ENCODE peak calls at places on chromosomes 5 and 9, in ten cellular contexts. M is AG09309, A is suprapubic skin, Y is brain microvascular endothelial cell, B is kidney, T is H9, E is progenitor cell of endocrine pancreas, Q is MM.1S, X is RWPE1, L is adrenal gland. Z is an unnamed sample.

GRCh38 chr5:157926171-157926671 is 67.3 kb upstream of the CLINT1 start:
- DNase-seq in X (no peak), L (no peak), Q (no peak), T (no peak), E (no peak), B (no peak), Y (no peak), A (no peak), M (no peak), Z (no peak)

GRCh38 chr5:9619331-9620092 is 10.6 kb downstream of the TAS2R1 start:
- DNase-seq in B (no peak), Y (no peak), Q (no peak), M (no peak), L (no peak), A (no peak), E (no peak), T (no peak), X (no peak), Z (no peak)

GRCh38 chr5:98569288-98569687 is 204.2 kb upstream of the RGMB start:
- DNase-seq in Y (no peak), L (no peak), Q (no peak), T (no peak), A (no peak), X (no peak), B (no peak), E (no peak), M (no peak), Z (no peak)

GRCh38 chr9:109914280-109915027 is 134.5 kb downstream of the PALM2AKAP2 start:
- DNase-seq in B (no peak), Q (peak), X (no peak), E (no peak), T (no peak), A (no peak), L (no peak), M (peak), Y (peak), Z (no peak)

GRCh38 chr5:122400961-122401360 is 88.9 kb downstream of the SNCAIP start:
- DNase-seq in Q (no peak), E (no peak), L (no peak), B (no peak), M (no peak), T (no peak), Y (no peak), X (no peak), A (no peak), Z (no peak)

GRCh38 chr9:79644601-79645000 is 72.8 kb downstream of the TLE4 start:
- DNase-seq in B (no peak), X (no peak), T (no peak), M (no peak), Q (no peak), E (no peak), A (no peak), L (no peak), Y (no peak), Z (no peak)

GRCh38 chr9:129619787-129620668 is 873 bp downstream of the C9orf50 start:
- DNase-seq in L (no peak), B (peak), X (no peak), Y (no peak), Q (no peak), M (no peak), T (peak), A (no peak), E (peak), Z (no peak)

GRCh38 chr5:17374973-17375844 is 122.8 kb upstream of the TAF11L2 start:
- DNase-seq in B (no peak), Q (no peak), E (peak), T (peak), L (no peak), M (no peak), Y (peak), A (no peak), X (peak), Z (no peak)

GRCh38 chr5:141940695-141941271 is 17.1 kb downstream of the DELE1 start:
- DNase-seq in M (peak), A (no peak), B (no peak), X (no peak), Y (peak), T (no peak), Q (peak), L (peak), E (no peak), Z (no peak)

GRCh38 chr5:134115806-134116175 is 1.3 kb downstream of the TCF7 start:
- DNase-seq in B (no peak), A (no peak), Y (no peak), M (no peak), Q (no peak), T (no peak), X (no peak), E (peak), L (no peak), Z (no peak)

GRCh38 chr5:107671742-107672211 is 1.0 kb upstream of the EFNA5 start:
- DNase-seq in A (no peak), T (peak), M (no peak), Y (peak), B (peak), E (no peak), L (no peak), X (peak), Q (peak), Z (no peak)

GRCh38 chr5:101942321-101942882 is 353.7 kb downstream of the SLCO4C1 start:
- DNase-seq in X (peak), Y (peak), A (no peak), L (peak), M (no peak), E (no peak), Q (peak), B (no peak), T (peak), Z (no peak)

GRCh38 chr5:135487839-135488514 is 35.8 kb upstream of the TIFAB start:
- DNase-seq in Y (no peak), L (no peak), X (no peak), B (no peak), T (no peak), Q (no peak), A (no peak), M (no peak), E (no peak), Z (no peak)

GRCh38 chr5:138024117-138024516 is 8.8 kb downstream of the FAM13B start:
- DNase-seq in X (no peak), A (no peak), M (no peak), L (no peak), E (no peak), B (no peak), Y (no peak), T (no peak), Q (no peak), Z (no peak)

GRCh38 chr9:104025945-104026344 is 68.2 kb upstream of the SMC2 start:
- DNase-seq in A (no peak), T (no peak), L (no peak), X (no peak), E (no peak), B (no peak), Q (no peak), M (no peak), Y (no peak), Z (no peak)

GRCh38 chr5:161546463-161547301 is at the start of gene GABRB2:
- DNase-seq in M (no peak), L (peak), A (no peak), X (peak), T (peak), B (peak), E (peak), Q (peak), Y (no peak), Z (no peak)

GRCh38 chr5:149018909-149019443 is 43.9 kb downstream of the SH3TC2 start:
- DNase-seq in T (no peak), E (no peak), L (no peak), B (no peak), Q (no peak), A (no peak), Y (no peak), M (peak), X (no peak), Z (no peak)

GRCh38 chr5:128274441-128274840 is 190.9 kb downstream of the SLC12A2 start:
- DNase-seq in X (no peak), Q (no peak), E (no peak), A (no peak), L (no peak), Y (no peak), M (no peak), T (no peak), B (no peak), Z (no peak)

GRCh38 chr5:80275347-80275746 is 19.5 kb upstream of the SERINC5 start:
- DNase-seq in E (no peak), L (no peak), Q (no peak), T (peak), A (no peak), Y (no peak), M (no peak), B (no peak), X (no peak), Z (no peak)

GRCh38 chr5:122355324-122355723 is 43.3 kb downstream of the SNCAIP start:
- DNase-seq in X (no peak), A (no peak), T (no peak), Q (no peak), Y (no peak), L (no peak), M (no peak), B (no peak), E (no peak), Z (no peak)

GRCh38 chr9:109124089-109124488 is 4.3 kb upstream of the TMEM245 start:
- DNase-seq in A (no peak), Q (no peak), M (no peak), T (no peak), L (no peak), E (no peak), Y (no peak), X (no peak), B (no peak), Z (no peak)

GRCh38 chr5:43353668-43354067 is 40.5 kb upstream of the HMGCS1 start:
- DNase-seq in L (no peak), E (no peak), A (no peak), Y (no peak), T (no peak), Q (no peak), M (no peak), X (no peak), B (no peak), Z (no peak)

GRCh38 chr9:131260751-131261452 is 15.4 kb downstream of the FAM78A start:
- DNase-seq in A (no peak), X (no peak), E (no peak), L (no peak), M (no peak), B (peak), T (no peak), Q (no peak), Y (no peak), Z (no peak)

GRCh38 chr5:113017891-113018635 is 41.5 kb downstream of the DCP2 start:
- DNase-seq in B (no peak), L (no peak), X (no peak), Y (peak), A (no peak), T (no peak), E (no peak), Q (no peak), M (no peak), Z (no peak)

GRCh38 chr5:2738700-2739359 is 12.6 kb downstream of the IRX2 start:
- DNase-seq in E (no peak), B (peak), Y (no peak), X (no peak), T (peak), A (no peak), L (no peak), M (no peak), Q (no peak), Z (peak)

GRCh38 chr9:2919347-2919746 is 75.5 kb upstream of the PUM3 start:
- DNase-seq in L (no peak), M (no peak), Q (no peak), B (no peak), A (no peak), X (no peak), Y (peak), T (no peak), E (no peak), Z (no peak)

GRCh38 chr9:37906312-37907239 is 2.6 kb upstream of the SLC25A51 start:
- DNase-seq in E (no peak), X (no peak), T (no peak), M (no peak), L (no peak), Y (no peak), A (peak), Q (no peak), B (no peak), Z (peak)

GRCh38 chr9:33620738-33621439 is 96.8 kb downstream of the ANKRD18B start:
- DNase-seq in X (peak), B (no peak), M (peak), Q (no peak), T (no peak), L (no peak), Y (peak), E (no peak), A (no peak), Z (no peak)

GRCh38 chr5:148729182-148729581 is 74.9 kb upstream of the HTR4 start:
- DNase-seq in L (no peak), E (no peak), M (no peak), B (no peak), T (no peak), X (peak), Q (peak), Y (peak), A (no peak), Z (no peak)

DNA sequence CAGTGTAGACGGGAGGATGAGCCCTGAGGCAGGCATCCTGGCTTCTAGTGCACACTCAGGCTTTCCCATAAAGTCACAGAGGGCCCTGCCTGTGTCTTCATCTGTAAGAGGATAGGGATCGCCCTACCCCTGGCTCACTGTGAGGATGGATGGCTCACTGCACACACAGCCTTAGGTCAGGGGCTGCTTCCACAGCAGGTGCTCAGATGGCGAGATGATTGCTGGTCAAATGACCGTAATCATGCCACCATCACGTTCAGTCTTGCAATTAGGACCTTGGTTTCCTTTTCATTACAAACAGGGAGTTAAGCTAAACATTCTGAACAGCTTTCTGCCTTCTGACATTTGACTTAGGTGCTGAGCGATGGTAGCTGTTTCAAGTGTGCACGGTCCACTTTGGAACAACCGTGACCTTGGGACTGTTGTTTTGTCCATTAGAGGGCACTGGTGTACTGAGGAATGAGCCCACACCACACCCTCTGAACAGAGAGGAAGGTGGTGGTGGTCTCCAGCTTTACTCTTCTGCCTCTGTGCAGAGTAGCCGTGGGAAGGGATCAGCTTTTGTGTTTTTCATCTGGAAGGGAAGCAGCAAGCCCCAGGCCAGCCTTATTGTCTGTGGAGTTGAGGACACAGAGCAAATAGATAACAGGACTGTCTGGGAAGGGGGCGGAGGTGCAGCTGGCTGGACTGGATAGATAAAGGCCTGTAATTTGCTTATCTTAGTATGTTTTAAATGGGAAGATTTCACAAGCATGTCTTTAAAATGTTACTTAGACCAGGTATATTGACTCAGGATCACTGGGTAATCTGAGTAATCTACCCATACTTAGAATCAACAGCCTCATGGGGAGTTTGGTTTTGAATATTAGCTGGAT is 183.1 kb downstream of the TRIO start:
- DNase-seq in A (no peak), Q (no peak), B (no peak), M (no peak), L (no peak), X (no peak), T (no peak), Y (no peak), E (no peak), Z (no peak)
- TF ChIP-seq CTCF in A (no peak), Q (peak), B (peak), M (peak), L (peak), X (no peak), T (peak), Y (peak), E (peak), Z (peak)

DNA sequence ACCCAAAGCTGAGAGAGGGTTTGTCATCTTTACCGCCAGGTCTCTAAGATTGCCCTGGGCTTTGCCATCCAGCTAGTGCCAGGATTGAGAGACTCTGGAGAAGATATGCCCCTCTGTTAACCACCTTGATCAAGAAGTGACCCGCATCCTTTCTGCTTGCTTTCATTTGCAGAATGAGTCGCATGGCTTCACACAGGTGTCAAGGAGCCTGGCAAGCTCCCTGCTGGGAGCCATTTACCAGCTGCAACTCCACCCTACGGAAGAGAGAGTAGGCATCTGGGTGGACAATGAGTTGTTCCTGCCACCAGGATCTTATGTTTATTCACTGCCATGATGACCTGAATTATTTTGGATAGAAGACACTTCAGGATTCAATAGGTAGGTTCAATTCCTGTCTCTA is 43.0 kb downstream of the HSD17B3 start:
- DNase-seq in E (no peak), Y (no peak), M (no peak), T (peak), L (no peak), B (no peak), A (no peak), Q (no peak), X (no peak), Z (no peak)
- TF ChIP-seq CTCF in E (no peak), Y (no peak), M (no peak), T (no peak), L (no peak), B (no peak), A (no peak), Q (no peak), X (no peak), Z (no peak)

DNA sequence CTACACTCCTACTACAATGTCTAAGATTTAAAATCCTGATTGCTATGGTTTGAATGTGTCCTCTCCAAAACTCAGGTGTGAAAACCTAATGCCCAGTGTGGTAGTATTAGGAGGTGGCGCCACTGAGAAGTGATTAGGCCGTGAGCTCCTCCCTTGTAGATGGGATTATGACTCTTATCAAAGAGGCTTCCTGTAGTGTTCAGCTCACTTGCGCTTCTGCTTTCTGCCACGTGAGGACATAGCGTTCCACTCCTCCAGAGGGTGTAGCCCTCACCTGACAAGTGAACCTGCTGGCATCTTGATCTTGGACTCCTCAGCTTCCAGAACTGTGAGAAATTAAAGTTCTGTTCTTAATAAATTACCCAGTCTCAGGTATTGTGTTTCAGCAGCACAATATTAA is 33.0 kb upstream of the WHRN start:
- DNase-seq in L (no peak), B (no peak), Q (peak), M (no peak), E (no peak), X (peak), A (no peak), T (peak), Y (no peak), Z (no peak)
- TF ChIP-seq CTCF in L (no peak), B (peak), Q (peak), M (no peak), E (no peak), X (no peak), A (no peak), T (peak), Y (peak), Z (no peak)

GRCh38 chr9:134641989-134642384 is 384 bp downstream of the COL5A1 start:
- DNase-seq in L (no peak), A (no peak), Y (no peak), M (no peak), Q (no peak), E (no peak), B (no peak), T (no peak), X (no peak), Z (no peak)

GRCh38 chr9:134641173-134641985 is at the start of gene COL5A1:
- DNase-seq in M (peak), X (peak), B (peak), L (peak), Y (peak), T (peak), E (peak), Q (no peak), A (peak), Z (peak)

GRCh38 chr9:134640491-134641172 is 971 bp upstream of the COL5A1 start:
- DNase-seq in B (no peak), E (no peak), Y (no peak), A (no peak), M (no peak), Q (no peak), X (no peak), T (no peak), L (no peak), Z (no peak)

GRCh38 chr9:134643306-134643705 is 1.7 kb downstream of the COL5A1 start:
- DNase-seq in B (no peak), X (peak), M (no peak), T (no peak), Q (no peak), A (no peak), Y (peak), E (no peak), L (no peak), Z (no peak)

GRCh38 chr9:134642385-134643181 is 980 bp downstream of the COL5A1 start:
- DNase-seq in M (peak), L (peak), A (peak), E (no peak), B (peak), Q (no peak), Y (peak), X (peak), T (peak), Z (peak)
- TF ChIP-seq CTCF in M (peak), L (no peak), A (no peak), E (peak), B (no peak), Q (no peak), Y (peak), X (no peak), T (no peak), Z (peak)

GRCh38 chr5:145246379-145246778 is 588.8 kb downstream of the PRELID2 start:
- DNase-seq in E (no peak), X (no peak), T (no peak), M (no peak), L (no peak), B (no peak), A (no peak), Q (no peak), Y (no peak), Z (no peak)

GRCh38 chr5:145245354-145245753 is 589.8 kb downstream of the PRELID2 start:
- DNase-seq in Q (no peak), T (no peak), M (no peak), L (no peak), E (no peak), B (no peak), X (no peak), Y (peak), A (no peak), Z (no peak)

GRCh38 chr5:145244788-145245187 is 590.4 kb downstream of the PRELID2 start:
- DNase-seq in A (no peak), X (peak), Q (no peak), L (no peak), T (no peak), B (no peak), Y (no peak), M (peak), E (no peak), Z (no peak)

GRCh38 chr5:145244251-145244650 is 590.9 kb downstream of the PRELID2 start:
- DNase-seq in Q (no peak), M (no peak), A (no peak), Y (no peak), T (no peak), X (no peak), B (no peak), E (no peak), L (no peak), Z (no peak)

DNA sequence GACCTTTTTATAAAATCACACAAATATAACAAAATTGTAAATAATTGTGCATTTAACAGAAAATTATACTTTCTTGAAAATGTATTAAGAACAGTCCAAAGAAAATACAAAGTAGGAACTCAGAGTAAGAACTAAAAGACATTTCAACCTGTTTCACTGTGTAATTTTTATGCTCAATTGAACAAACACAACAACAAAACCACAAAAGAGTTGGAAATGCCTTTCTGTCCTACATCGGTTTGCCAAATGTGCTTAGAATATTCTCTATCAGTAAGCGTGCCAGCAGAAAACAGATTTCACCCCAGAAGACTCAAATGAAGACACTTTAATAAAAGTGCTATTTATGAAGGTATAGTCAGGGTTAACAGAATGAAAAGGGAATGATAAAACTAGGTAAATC is 592.1 kb downstream of the PRELID2 start:
- DNase-seq in L (no peak), X (no peak), Y (no peak), A (no peak), T (no peak), E (no peak), B (no peak), Q (no peak), M (no peak), Z (no peak)
- TF ChIP-seq CTCF in L (no peak), X (no peak), Y (no peak), A (no peak), T (no peak), E (no peak), B (no peak), Q (no peak), M (no peak), Z (no peak)

GRCh38 chr5:77775773-77776605 is at the start of gene TBCA:
- DNase-seq in L (peak), T (peak), Y (peak), X (peak), E (peak), Q (peak), A (peak), M (peak), B (peak), Z (peak)
- TF ChIP-seq CTCF in L (peak), T (peak), Y (peak), X (no peak), E (peak), Q (peak), A (peak), M (no peak), B (no peak), Z (peak)

GRCh38 chr9:111412280-111412679 is 71.9 kb downstream of the ECPAS start:
- DNase-seq in M (no peak), Q (no peak), L (no peak), B (no peak), Y (no peak), E (no peak), T (no peak), A (no peak), X (no peak), Z (no peak)
- TF ChIP-seq CTCF in M (no peak), Q (no peak), L (no peak), B (no peak), Y (peak), E (no peak), T (peak), A (no peak), X (no peak), Z (no peak)

Z was measured in osteocyte.